ENCODE peak calls at places on chromosomes 6 and 20, in five cellular contexts. One of them, this sample, is unnamed.

GRCh38 chr20:18138639-18139583 is 1.2 kb downstream of the KAT14 start:
- DNase-seq in IMR-90: no peak
- DNase-seq in upper lobe of left lung: no peak
- DNase-seq in Peyer's patch: no peak
- DNase-seq in OCI-LY7: peak; percentile 25
- DNase-seq in this sample: no peak

GRCh38 chr6:16762547-16763477 is 1.6 kb upstream of the ATXN1 start:
- DNase-seq in OCI-LY7: peak; percentile 16
- DNase-seq in upper lobe of left lung: peak; percentile 80
- DNase-seq in Peyer's patch: peak; percentile 74
- DNase-seq in IMR-90: peak; percentile 97
- DNase-seq in this sample: peak; percentile 43

GRCh38 chr6:118875672-118876071 is 18.3 kb upstream of the ASF1A start:
- DNase-seq in IMR-90: no peak
- DNase-seq in OCI-LY7: no peak
- DNase-seq in upper lobe of left lung: no peak
- DNase-seq in Peyer's patch: no peak
- DNase-seq in this sample: no peak

GRCh38 chr20:20505554-20505953 is 137.7 kb downstream of the INSM1 start:
- DNase-seq in upper lobe of left lung: no peak
- DNase-seq in OCI-LY7: peak; percentile 5
- DNase-seq in Peyer's patch: no peak
- DNase-seq in IMR-90: no peak
- DNase-seq in this sample: no peak

GRCh38 chr6:37396571-37397185 is 36.3 kb upstream of the CMTR1 start:
- DNase-seq in Peyer's patch: no peak
- DNase-seq in upper lobe of left lung: no peak
- DNase-seq in OCI-LY7: no peak
- DNase-seq in IMR-90: no peak
- DNase-seq in this sample: no peak

GRCh38 chr6:7035837-7036249 is 71.9 kb upstream of the RREB1 start:
- DNase-seq in upper lobe of left lung: no peak
- DNase-seq in OCI-LY7: no peak
- DNase-seq in Peyer's patch: no peak
- DNase-seq in IMR-90: no peak
- DNase-seq in this sample: no peak

GRCh38 chr6:39330057-39330456 is 7.6 kb upstream of the KCNK16 start:
- DNase-seq in upper lobe of left lung: no peak
- DNase-seq in Peyer's patch: no peak
- DNase-seq in IMR-90: no peak
- DNase-seq in OCI-LY7: peak; percentile 22
- DNase-seq in this sample: no peak

GRCh38 chr6:93418113-93418447 is 1.3 kb downstream of the EPHA7 start:
- DNase-seq in OCI-LY7: no peak
- DNase-seq in Peyer's patch: no peak
- DNase-seq in upper lobe of left lung: no peak
- DNase-seq in IMR-90: no peak
- DNase-seq in this sample: no peak

GRCh38 chr6:30880563-30881252 is 3.6 kb upstream of the DDR1 start:
- DNase-seq in upper lobe of left lung: no peak
- DNase-seq in Peyer's patch: peak; percentile 43
- DNase-seq in OCI-LY7: no peak
- DNase-seq in IMR-90: no peak
- DNase-seq in this sample: no peak

GRCh38 chr6:35140991-35141720 is at the start of gene TCP11:
- DNase-seq in OCI-LY7: no peak
- DNase-seq in IMR-90: no peak
- DNase-seq in upper lobe of left lung: no peak
- DNase-seq in Peyer's patch: no peak
- DNase-seq in this sample: no peak

GRCh38 chr6:44041461-44042260 is 85.6 kb downstream of the MRPL14 start:
- DNase-seq in Peyer's patch: peak; percentile 37
- DNase-seq in upper lobe of left lung: no peak
- DNase-seq in IMR-90: peak; percentile 99
- DNase-seq in OCI-LY7: no peak
- DNase-seq in this sample: no peak

GRCh38 chr6:118881440-118882313 is 12.3 kb upstream of the ASF1A start:
- DNase-seq in OCI-LY7: peak; percentile 67
- DNase-seq in IMR-90: no peak
- DNase-seq in upper lobe of left lung: no peak
- DNase-seq in Peyer's patch: no peak
- DNase-seq in this sample: no peak

GRCh38 chr6:162698004-162698403 is 29.6 kb downstream of the PRKN start:
- DNase-seq in IMR-90: no peak
- DNase-seq in Peyer's patch: no peak
- DNase-seq in OCI-LY7: no peak
- DNase-seq in upper lobe of left lung: no peak
- DNase-seq in this sample: no peak

GRCh38 chr6:145699462-145699861 is 35.9 kb downstream of the EPM2A start:
- DNase-seq in Peyer's patch: no peak
- DNase-seq in upper lobe of left lung: no peak
- DNase-seq in IMR-90: peak; percentile 82
- DNase-seq in OCI-LY7: no peak
- DNase-seq in this sample: no peak

GRCh38 chr6:157059781-157060180 is 263.5 kb downstream of the TMEM242 start:
- DNase-seq in OCI-LY7: no peak
- DNase-seq in upper lobe of left lung: peak; percentile 60
- DNase-seq in IMR-90: no peak
- DNase-seq in Peyer's patch: no peak
- DNase-seq in this sample: no peak

GRCh38 chr20:48618631-48619030 is 209.2 kb downstream of the PREX1 start:
- DNase-seq in IMR-90: no peak
- DNase-seq in Peyer's patch: peak; percentile 36
- DNase-seq in OCI-LY7: no peak
- DNase-seq in upper lobe of left lung: no peak
- DNase-seq in this sample: no peak

GRCh38 chr6:90294614-90294988 is 2.0 kb downstream of the BACH2 start:
- DNase-seq in IMR-90: no peak
- DNase-seq in Peyer's patch: no peak
- DNase-seq in OCI-LY7: peak; percentile 83
- DNase-seq in upper lobe of left lung: no peak
- DNase-seq in this sample: no peak

GRCh38 chr6:42249279-42249678 is 31.6 kb upstream of the MRPS10 start:
- DNase-seq in IMR-90: peak; percentile 32
- DNase-seq in Peyer's patch: no peak
- DNase-seq in upper lobe of left lung: no peak
- DNase-seq in OCI-LY7: no peak
- DNase-seq in this sample: no peak

GRCh38 chr20:19310541-19310940 is 98.1 kb downstream of the SLC24A3 start:
- DNase-seq in Peyer's patch: no peak
- DNase-seq in upper lobe of left lung: no peak
- DNase-seq in IMR-90: no peak
- DNase-seq in OCI-LY7: no peak
- DNase-seq in this sample: no peak

GRCh38 chr6:16687045-16687444 is 74.2 kb downstream of the ATXN1 start:
- DNase-seq in upper lobe of left lung: no peak
- DNase-seq in OCI-LY7: no peak
- DNase-seq in Peyer's patch: no peak
- DNase-seq in IMR-90: no peak
- DNase-seq in this sample: no peak

GRCh38 chr6:85449818-85450577 is at the start of gene NT5E:
- DNase-seq in OCI-LY7: no peak
- DNase-seq in Peyer's patch: peak; percentile 86
- DNase-seq in upper lobe of left lung: peak; percentile 80
- DNase-seq in IMR-90: peak; percentile 69
- DNase-seq in this sample: no peak

GRCh38 chr20:19885576-19885956 is 127.5 kb downstream of the RIN2 start:
- DNase-seq in IMR-90: no peak
- DNase-seq in upper lobe of left lung: no peak
- DNase-seq in OCI-LY7: no peak
- DNase-seq in Peyer's patch: no peak
- DNase-seq in this sample: no peak

GRCh38 chr6:43771858-43772570 is 2.0 kb downstream of the VEGFA start:
- DNase-seq in OCI-LY7: peak; percentile 82
- DNase-seq in Peyer's patch: peak; percentile 87
- DNase-seq in upper lobe of left lung: peak; percentile 82
- DNase-seq in IMR-90: no peak
- DNase-seq in this sample: no peak

GRCh38 chr20:986733-987355 is 15.3 kb downstream of the RSPO4 start:
- DNase-seq in OCI-LY7: no peak
- DNase-seq in upper lobe of left lung: no peak
- DNase-seq in Peyer's patch: no peak
- DNase-seq in IMR-90: no peak
- DNase-seq in this sample: no peak

GRCh38 chr6:125267806-125268523 is 33.8 kb downstream of the HDDC2 start:
- DNase-seq in upper lobe of left lung: no peak
- DNase-seq in IMR-90: no peak
- DNase-seq in OCI-LY7: no peak
- DNase-seq in Peyer's patch: no peak
- DNase-seq in this sample: no peak

GRCh38 chr6:32843321-32843978 is 397 bp downstream of the PSMB8 start:
- DNase-seq in IMR-90: no peak
- DNase-seq in Peyer's patch: no peak
- DNase-seq in upper lobe of left lung: no peak
- DNase-seq in OCI-LY7: peak; percentile 55
- DNase-seq in this sample: no peak

GRCh38 chr6:56021943-56022342 is 146.6 kb upstream of the BMP5 start:
- DNase-seq in IMR-90: no peak
- DNase-seq in Peyer's patch: no peak
- DNase-seq in upper lobe of left lung: no peak
- DNase-seq in OCI-LY7: no peak
- DNase-seq in this sample: no peak

GRCh38 chr6:46014511-46015118 is 1.0 kb downstream of the CLIC5 start:
- DNase-seq in OCI-LY7: no peak
- DNase-seq in upper lobe of left lung: peak; percentile 51
- DNase-seq in Peyer's patch: peak; percentile 63
- DNase-seq in IMR-90: no peak
- DNase-seq in this sample: peak; percentile 15

GRCh38 chr6:5537132-5537531 is 275.8 kb downstream of the FARS2 start:
- DNase-seq in OCI-LY7: no peak
- DNase-seq in upper lobe of left lung: no peak
- DNase-seq in IMR-90: no peak
- DNase-seq in Peyer's patch: no peak
- DNase-seq in this sample: no peak

GRCh38 chr6:9225441-9225871 is 790.1 kb upstream of the SLC35B3 start:
- DNase-seq in upper lobe of left lung: no peak
- DNase-seq in IMR-90: peak; percentile 25
- DNase-seq in OCI-LY7: no peak
- DNase-seq in Peyer's patch: no peak
- DNase-seq in this sample: no peak

GRCh38 chr20:43568706-43569105 is 9.9 kb downstream of the SGK2 start:
- DNase-seq in upper lobe of left lung: no peak
- DNase-seq in Peyer's patch: no peak
- DNase-seq in OCI-LY7: no peak
- DNase-seq in IMR-90: no peak
- DNase-seq in this sample: no peak

DNA sequence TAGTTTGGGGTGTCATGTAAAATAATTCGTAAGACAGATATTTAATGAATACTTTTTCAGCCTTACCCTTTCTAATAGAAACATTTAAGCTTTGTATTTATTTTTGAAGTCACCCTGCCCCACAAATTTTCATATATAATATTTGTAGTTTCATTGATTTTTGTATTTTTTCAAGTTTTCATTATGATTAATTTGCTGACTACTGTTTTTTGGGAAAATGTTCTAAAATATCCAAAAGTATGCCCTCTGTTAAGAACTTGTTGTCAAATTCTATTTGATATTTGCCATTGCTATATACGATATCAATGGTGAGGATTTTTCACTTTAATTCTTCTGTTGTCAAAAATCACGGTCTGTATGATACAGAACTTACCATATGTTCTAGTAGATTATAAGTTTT is 793.9 kb upstream of the CITED2 start:
- DNase-seq in OCI-LY7: no peak
- DNase-seq in Peyer's patch: no peak
- DNase-seq in IMR-90: no peak
- DNase-seq in upper lobe of left lung: no peak
- DNase-seq in this sample: no peak
- H3K9me3 ChIP-seq in OCI-LY7: no peaks in the 10 kb centered on the region
- H3K9me3 ChIP-seq in Peyer's patch: no peaks in the 10 kb centered on the region
- H3K9me3 ChIP-seq in IMR-90: peaks cover 2% of the 10 kb centered on the region
- H3K9me3 ChIP-seq in upper lobe of left lung: no peaks in the 10 kb centered on the region
- H3K9me3 ChIP-seq in this sample: no peaks in the 10 kb centered on the region

GRCh38 chr6:22433745-22434144 is 135.6 kb upstream of the HDGFL1 start:
- DNase-seq in OCI-LY7: no peak
- DNase-seq in Peyer's patch: no peak
- DNase-seq in upper lobe of left lung: no peak
- DNase-seq in IMR-90: no peak
- DNase-seq in this sample: no peak

GRCh38 chr6:22442826-22443225 is 126.5 kb upstream of the HDGFL1 start:
- DNase-seq in upper lobe of left lung: no peak
- DNase-seq in OCI-LY7: no peak
- DNase-seq in IMR-90: peak; percentile 36
- DNase-seq in Peyer's patch: no peak
- DNase-seq in this sample: no peak

GRCh38 chr6:22435151-22435550 is 134.2 kb upstream of the HDGFL1 start:
- DNase-seq in OCI-LY7: no peak
- DNase-seq in upper lobe of left lung: no peak
- DNase-seq in Peyer's patch: no peak
- DNase-seq in IMR-90: no peak
- DNase-seq in this sample: no peak

GRCh38 chr6:22436134-22436533 is 133.2 kb upstream of the HDGFL1 start:
- DNase-seq in Peyer's patch: no peak
- DNase-seq in upper lobe of left lung: no peak
- DNase-seq in IMR-90: no peak
- DNase-seq in OCI-LY7: no peak
- DNase-seq in this sample: no peak

GRCh38 chr6:22437665-22438064 is 131.7 kb upstream of the HDGFL1 start:
- DNase-seq in Peyer's patch: no peak
- DNase-seq in IMR-90: peak; percentile 67
- DNase-seq in OCI-LY7: no peak
- DNase-seq in upper lobe of left lung: no peak
- DNase-seq in this sample: no peak
- H3K9me3 ChIP-seq in Peyer's patch: no peaks in the 10 kb centered on the region
- H3K9me3 ChIP-seq in IMR-90: no peaks in the 10 kb centered on the region
- H3K9me3 ChIP-seq in OCI-LY7: no peaks in the 10 kb centered on the region
- H3K9me3 ChIP-seq in upper lobe of left lung: no peaks in the 10 kb centered on the region
- H3K9me3 ChIP-seq in this sample: no peaks in the 10 kb centered on the region

GRCh38 chr20:12825180-12825579 is 183.6 kb upstream of the SPTLC3 start:
- DNase-seq in IMR-90: no peak
- DNase-seq in OCI-LY7: no peak
- DNase-seq in Peyer's patch: no peak
- DNase-seq in upper lobe of left lung: no peak
- DNase-seq in this sample: no peak
- H3K9me3 ChIP-seq in IMR-90: peaks cover 10% of the 10 kb centered on the region
- H3K9me3 ChIP-seq in OCI-LY7: no peaks in the 10 kb centered on the region
- H3K9me3 ChIP-seq in Peyer's patch: no peaks in the 10 kb centered on the region
- H3K9me3 ChIP-seq in upper lobe of left lung: no peaks in the 10 kb centered on the region
- H3K9me3 ChIP-seq in this sample: peaks cover 2% of the 10 kb centered on the region

GRCh38 chr20:53163486-53163885 is 191.3 kb downstream of the TSHZ2 start:
- DNase-seq in upper lobe of left lung: no peak
- DNase-seq in OCI-LY7: no peak
- DNase-seq in IMR-90: peak; percentile 10
- DNase-seq in Peyer's patch: no peak
- DNase-seq in this sample: no peak

GRCh38 chr20:53162251-53162835 is 190.2 kb downstream of the TSHZ2 start:
- DNase-seq in IMR-90: peak; percentile 47
- DNase-seq in OCI-LY7: peak; percentile 19
- DNase-seq in upper lobe of left lung: no peak
- DNase-seq in Peyer's patch: no peak
- DNase-seq in this sample: no peak

GRCh38 chr20:53161073-53161472 is 188.9 kb downstream of the TSHZ2 start:
- DNase-seq in Peyer's patch: no peak
- DNase-seq in IMR-90: no peak
- DNase-seq in OCI-LY7: no peak
- DNase-seq in upper lobe of left lung: no peak
- DNase-seq in this sample: no peak

GRCh38 chr20:53159144-53159543 is 187.0 kb downstream of the TSHZ2 start:
- DNase-seq in OCI-LY7: no peak
- DNase-seq in Peyer's patch: no peak
- DNase-seq in upper lobe of left lung: no peak
- DNase-seq in IMR-90: no peak
- DNase-seq in this sample: no peak

GRCh38 chr20:53161473-53161872 is 189.3 kb downstream of the TSHZ2 start:
- DNase-seq in IMR-90: no peak
- DNase-seq in upper lobe of left lung: no peak
- DNase-seq in Peyer's patch: no peak
- DNase-seq in OCI-LY7: peak; percentile 55
- DNase-seq in this sample: no peak
- H3K9me3 ChIP-seq in IMR-90: no peaks in the 10 kb centered on the region
- H3K9me3 ChIP-seq in upper lobe of left lung: no peaks in the 10 kb centered on the region
- H3K9me3 ChIP-seq in Peyer's patch: no peaks in the 10 kb centered on the region
- H3K9me3 ChIP-seq in OCI-LY7: no peaks in the 10 kb centered on the region
- H3K9me3 ChIP-seq in this sample: no peaks in the 10 kb centered on the region